ENCODE peak calls at places on chromosomes 6 and 20, in seven cellular contexts. S is IMR-90, M is GM23248, N is neuronal stem cell, U is left lung, Y is neural progenitor cell, J is stomach. I is an unnamed sample.
A peak's percentile ranks its signal among the peaks of the same experiment; 100 is the strongest.

GRCh38 chr6:140979642-140980091 is 1153.1 kb upstream of the GJE1 start:
- DNase-seq in S (peak; percentile 89), M (peak; percentile 86), N (no peak), U (no peak), Y (no peak), J (no peak), I (no peak)

GRCh38 chr20:23375827-23376226 is 13.8 kb downstream of the GZF1 start:
- DNase-seq in S (no peak), M (no peak), N (no peak), U (no peak), Y (no peak), J (no peak), I (no peak)

GRCh38 chr6:32956176-32956575 is 3.3 kb upstream of the HLA-DMA start:
- DNase-seq in S (no peak), M (no peak), N (no peak), U (no peak), Y (no peak), J (no peak), I (no peak)

GRCh38 chr6:17505062-17505476 is 95.0 kb upstream of the FAM8A1 start:
- DNase-seq in S (peak; percentile 34), M (peak; percentile 51), N (no peak), U (no peak), Y (no peak), J (no peak), I (no peak)

GRCh38 chr20:3392756-3393155 is 14.7 kb downstream of the DNAAF9 start:
- DNase-seq in S (no peak), M (peak; percentile 48), N (no peak), U (no peak), Y (no peak), J (no peak), I (no peak)

GRCh38 chr6:80105972-80106417 is 476 bp upstream of the BCKDHB start:
- DNase-seq in S (no peak), M (no peak), N (no peak), U (no peak), Y (no peak), J (no peak), I (no peak)

GRCh38 chr6:155154158-155154830 is 109.5 kb upstream of the CLDN20 start:
- DNase-seq in S (peak; percentile 96), M (peak; percentile 93), N (no peak), U (no peak), Y (no peak), J (no peak), I (no peak)

GRCh38 chr6:24493945-24494725 is 634 bp upstream of the ALDH5A1 start:
- DNase-seq in S (no peak), M (no peak), N (no peak), U (peak; percentile 10), Y (no peak), J (no peak), I (no peak)

GRCh38 chr6:101090281-101090680 is 209.2 kb upstream of the ASCC3 start:
- DNase-seq in S (no peak), M (no peak), N (no peak), U (no peak), Y (no peak), J (no peak), I (no peak)

GRCh38 chr6:7909323-7910276 is 988 bp downstream of the TXNDC5 start:
- DNase-seq in S (peak; percentile 27), M (peak; percentile 85), N (peak; percentile 47), U (peak; percentile 92), Y (peak; percentile 77), J (peak; percentile 57), I (peak; percentile 93)

GRCh38 chr20:53940883-53941546 is 129.4 kb downstream of the BCAS1 start:
- DNase-seq in S (peak; percentile 94), M (peak; percentile 93), N (no peak), U (no peak), Y (peak; percentile 51), J (no peak), I (peak; percentile 42)

GRCh38 chr6:87698618-87699017 is 3.4 kb downstream of the AKIRIN2 start:
- DNase-seq in S (peak; percentile 40), M (peak; percentile 52), N (no peak), U (no peak), Y (peak; percentile 42), J (no peak), I (no peak)

GRCh38 chr6:8608737-8609136 is 173.4 kb upstream of the SLC35B3 start:
- DNase-seq in S (no peak), M (no peak), N (no peak), U (no peak), Y (peak; percentile 12), J (no peak), I (no peak)

GRCh38 chr6:159836294-159837140 is 36.4 kb downstream of the PNLDC1 start:
- DNase-seq in S (peak; percentile 17), M (no peak), N (no peak), U (no peak), Y (no peak), J (no peak), I (no peak)

GRCh38 chr6:77337392-77337791 is 125.9 kb downstream of the HTR1B start:
- DNase-seq in S (no peak), M (no peak), N (no peak), U (no peak), Y (no peak), J (no peak), I (no peak)
- H3K9me3 ChIP-seq in S (peaks cover 16% of the 10 kb centered on the region), M (no peaks in the 10 kb centered on the region), N (no peaks in the 10 kb centered on the region), U (peaks cover 4% of the 10 kb centered on the region), Y (no peaks in the 10 kb centered on the region), J (peaks cover 15% of the 10 kb centered on the region), I (no peaks in the 10 kb centered on the region)

DNA sequence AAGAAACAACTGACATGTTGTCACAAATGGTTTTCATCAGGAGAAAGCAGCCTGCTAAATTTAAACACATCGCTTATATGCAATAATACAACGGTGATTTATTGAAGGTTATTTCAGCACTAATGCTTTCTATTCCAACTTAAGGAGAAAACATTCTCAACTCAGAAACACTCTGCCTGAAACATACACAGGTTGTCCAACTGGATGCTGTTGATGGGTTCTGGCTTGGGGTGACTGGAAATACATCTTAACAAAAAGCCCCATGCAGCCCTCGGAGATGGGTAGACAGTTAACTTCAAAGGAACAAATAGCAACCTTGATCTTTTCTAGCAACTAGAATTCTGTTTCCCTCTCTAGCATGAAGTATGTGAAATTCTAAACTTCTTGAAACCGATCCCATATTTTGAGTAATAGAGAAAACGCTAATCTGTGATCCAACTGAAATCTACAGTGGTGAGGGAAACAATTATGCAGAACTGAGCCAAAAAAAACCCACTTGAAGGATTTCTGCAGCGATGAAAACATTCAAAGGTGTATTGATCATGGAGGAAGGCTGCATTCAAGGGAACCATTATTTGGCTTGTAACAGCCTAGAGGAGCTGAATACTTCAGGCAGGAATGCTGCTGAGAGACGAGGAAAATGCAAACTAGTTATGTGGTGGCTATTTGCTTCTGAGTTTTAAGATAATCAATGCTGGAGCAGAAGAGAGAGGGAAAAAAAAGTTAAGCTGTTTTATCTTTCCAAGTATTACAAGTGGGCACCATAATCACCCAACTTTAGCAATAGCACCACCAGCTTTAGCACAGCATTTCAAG is 6.9 kb downstream of the ZMYND8 start:
- DNase-seq in S (peak; percentile 51), M (peak; percentile 47), N (no peak), U (no peak), Y (peak; percentile 54), J (no peak), I (no peak)
- H3K4me3 ChIP-seq in S (no peak overlapping the region), M (peak overlapping the region; percentile 13), N (no peak overlapping the region), U (no peak overlapping the region), Y (peak overlapping the region; percentile 44), J (no peak overlapping the region), I (no peak overlapping the region)

GRCh38 chr6:42448391-42448790 is 3.3 kb downstream of the TRERF1 start:
- DNase-seq in S (no peak), M (no peak), N (no peak), U (no peak), Y (no peak), J (no peak), I (no peak)
- H3K4me1 ChIP-seq in S (peaks cover 14% of the 10 kb centered on the region), M (peaks cover 23% of the 10 kb centered on the region), N (peaks cover 21% of the 10 kb centered on the region), U (peaks cover 34% of the 10 kb centered on the region), Y (peaks cover 41% of the 10 kb centered on the region), J (peaks cover 55% of the 10 kb centered on the region), I (no peaks in the 10 kb centered on the region)

GRCh38 chr6:86502522-86502921 is 434.8 kb upstream of the HTR1E start:
- DNase-seq in S (no peak), M (no peak), N (no peak), U (no peak), Y (no peak), J (no peak), I (no peak)
- H3K9me3 ChIP-seq in S (peaks cover 2% of the 10 kb centered on the region), M (no peaks in the 10 kb centered on the region), N (no peaks in the 10 kb centered on the region), U (no peaks in the 10 kb centered on the region), Y (no peaks in the 10 kb centered on the region), J (peaks cover 5% of the 10 kb centered on the region), I (no peaks in the 10 kb centered on the region)

DNA sequence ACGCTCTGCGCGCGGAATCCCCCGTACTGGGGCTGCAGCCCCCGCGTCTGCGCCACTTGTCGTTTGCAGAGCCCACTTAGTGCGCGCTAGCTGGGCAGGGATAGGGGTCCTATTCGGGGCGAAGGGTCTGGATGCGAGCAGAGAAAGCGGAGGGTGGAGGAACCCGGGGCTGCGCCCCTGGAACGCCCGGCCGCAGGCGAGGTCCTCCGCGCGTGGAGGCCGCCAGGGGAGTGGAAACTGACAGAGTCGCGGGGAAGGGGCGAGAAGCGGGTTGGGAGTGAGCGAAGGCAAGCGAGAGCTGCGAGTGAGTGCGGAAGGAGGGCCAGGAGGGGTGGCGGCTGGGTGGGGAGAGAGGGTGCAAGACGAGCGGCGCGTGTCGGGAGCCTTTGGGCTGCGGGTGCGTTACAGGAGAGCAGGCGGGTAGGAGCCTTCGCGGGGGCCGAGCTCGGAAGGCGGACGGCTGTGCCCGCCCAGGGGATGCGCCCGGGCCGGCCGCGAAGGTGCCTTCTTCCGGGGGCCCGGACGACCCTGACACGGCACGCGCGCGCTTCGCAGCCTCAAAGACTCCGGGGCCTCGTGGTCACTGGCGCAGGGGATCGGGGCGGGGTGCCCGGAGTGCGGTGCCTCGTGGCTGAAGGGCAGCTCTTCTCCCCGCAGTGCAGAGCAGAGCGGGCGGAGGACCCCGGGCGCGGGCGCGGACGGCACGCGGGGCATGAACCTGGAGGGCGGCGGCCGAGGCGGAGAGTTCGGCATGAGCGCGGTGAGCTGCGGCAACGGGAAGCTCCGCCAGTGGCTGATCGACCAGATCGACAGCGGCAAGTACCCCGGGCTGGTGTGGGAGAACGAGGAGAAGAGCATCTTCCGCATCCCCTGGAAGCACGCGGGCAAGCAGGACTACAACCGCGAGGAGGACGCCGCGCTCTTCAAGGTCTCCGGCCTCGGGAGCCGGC is 1.2 kb downstream of the IRF4 start:
- DNase-seq in S (no peak), M (peak; percentile 24), N (peak; percentile 29), U (no peak), Y (peak; percentile 67), J (no peak), I (no peak)
- H3K4me3 ChIP-seq in S (no peak overlapping the region), M (no peak overlapping the region), N (peak overlapping the region; percentile 79), U (peak overlapping the region; percentile 34), Y (peak overlapping the region; percentile 43), J (peak overlapping the region; percentile 38), I (peak overlapping the region; percentile 2)

DNA sequence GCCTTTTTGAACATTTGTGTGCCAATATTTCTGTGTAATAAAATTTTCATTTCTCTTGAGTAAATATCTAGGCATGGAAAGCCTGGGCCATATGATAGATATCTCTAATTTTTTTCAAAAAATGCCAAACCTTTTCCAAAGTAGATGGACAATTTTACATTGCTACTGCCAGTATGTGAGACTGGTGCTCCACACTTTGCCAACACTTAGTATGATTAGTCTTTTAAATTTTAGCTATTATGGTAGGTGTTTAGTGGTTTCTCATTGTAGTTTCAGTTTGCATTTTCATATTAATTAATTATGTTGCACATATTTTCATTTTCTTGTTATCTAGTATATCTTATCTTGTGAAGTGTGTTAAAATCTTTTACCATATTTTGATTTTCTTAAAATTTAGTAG is 52.0 kb downstream of the TBXT start:
- DNase-seq in S (no peak), M (no peak), N (no peak), U (no peak), Y (no peak), J (no peak), I (no peak)
- H3K4me1 ChIP-seq in S (no peaks in the 10 kb centered on the region), M (peaks cover 8% of the 10 kb centered on the region), N (no peaks in the 10 kb centered on the region), U (no peaks in the 10 kb centered on the region), Y (no peaks in the 10 kb centered on the region), J (no peaks in the 10 kb centered on the region), I (no peaks in the 10 kb centered on the region)

I was measured in right lobe of liver.